ENCODE peak calls at places on chromosomes 11 and 22, in five cellular contexts. Z, H, A, X and U are unnamed samples.

GRCh38 chr22:27620367-27621154 is 181.0 kb downstream of the MN1 start:
- DNase-seq in H (no peak), A (no peak), X (no peak), Z (no peak), U (no peak)

GRCh38 chr22:37177221-37177620 is 10.8 kb downstream of the C1QTNF6 start:
- DNase-seq in X (no peak), A (peak; percentile 4), Z (no peak), H (no peak), U (peak; percentile 32)

GRCh38 chr11:62539238-62539925 is 7.2 kb downstream of the AHNAK start:
- DNase-seq in X (peak; percentile 7), H (no peak), Z (peak; percentile 91), A (peak; percentile 76), U (no peak)

GRCh38 chr11:66326261-66327111 is 9.6 kb upstream of the CD248 start:
- DNase-seq in X (no peak), H (no peak), A (peak; percentile 85), Z (peak; percentile 54), U (no peak)

GRCh38 chr22:36227396-36227795 is 11.9 kb downstream of the APOL2 start:
- DNase-seq in H (no peak), X (no peak), A (peak; percentile 45), Z (no peak), U (no peak)

GRCh38 chr22:28172948-28173360 is 253.9 kb upstream of the PITPNB start:
- DNase-seq in H (no peak), A (no peak), Z (peak; percentile 57), X (no peak), U (no peak)

GRCh38 chr11:128694618-128695481 is 978 bp downstream of the FLI1 start:
- DNase-seq in X (peak; percentile 66), Z (no peak), H (no peak), A (peak; percentile 45), U (peak; percentile 49)

GRCh38 chr11:68213135-68213515 is at the start of gene KMT5B:
- DNase-seq in A (peak; percentile 57), H (peak; percentile 66), X (no peak), Z (no peak), U (peak; percentile 58)

GRCh38 chr22:37485006-37485713 is 1.0 kb downstream of the MFNG start:
- DNase-seq in X (no peak), Z (no peak), H (no peak), A (peak; percentile 78), U (peak; percentile 75)

GRCh38 chr22:37308385-37309200 is 26.3 kb downstream of the CYTH4 start:
- DNase-seq in A (no peak), X (no peak), H (no peak), Z (no peak), U (no peak)

GRCh38 chr11:120192831-120193625 is 17.8 kb upstream of the OAF start:
- DNase-seq in A (no peak), Z (no peak), H (no peak), X (no peak), U (no peak)

GRCh38 chr11:95917188-95918036 is 6.5 kb downstream of the MTMR2 start:
- DNase-seq in H (no peak), X (no peak), Z (no peak), A (no peak), U (no peak)

GRCh38 chr11:43694477-43694876 is 13.9 kb downstream of the HSD17B12 start:
- DNase-seq in Z (no peak), H (no peak), A (no peak), X (no peak), U (no peak)

GRCh38 chr22:32164084-32164894 is 5.2 kb upstream of the C22orf42 start:
- DNase-seq in Z (no peak), H (no peak), A (no peak), X (peak; percentile 11), U (no peak)

GRCh38 chr11:22728600-22729394 is 62.4 kb downstream of the GAS2 start:
- DNase-seq in A (no peak), X (no peak), Z (no peak), H (no peak), U (no peak)

GRCh38 chr11:59247535-59248227 is 35.0 kb upstream of the MPEG1 start:
- DNase-seq in X (no peak), A (no peak), Z (no peak), H (no peak), U (no peak)

GRCh38 chr22:39270280-39270679 is 25.5 kb upstream of the PDGFB start:
- DNase-seq in Z (no peak), H (no peak), X (no peak), A (no peak), U (no peak)

GRCh38 chr22:43743131-43743530 is 69.0 kb downstream of the EFCAB6 start:
- DNase-seq in X (peak; percentile 66), A (peak; percentile 19), H (no peak), Z (no peak), U (no peak)

GRCh38 chr22:43745783-43746356 is 66.2 kb downstream of the EFCAB6 start:
- DNase-seq in H (no peak), X (no peak), A (no peak), Z (no peak), U (no peak)

GRCh38 chr22:43740587-43741270 is 71.4 kb downstream of the EFCAB6 start:
- DNase-seq in X (no peak), A (no peak), H (no peak), Z (no peak), U (no peak)

GRCh38 chr22:43742551-43742950 is 69.6 kb downstream of the EFCAB6 start:
- DNase-seq in H (no peak), X (no peak), A (no peak), Z (no peak), U (no peak)

GRCh38 chr22:43743929-43744643 is 68.0 kb downstream of the EFCAB6 start:
- DNase-seq in A (no peak), H (no peak), X (no peak), Z (no peak), U (no peak)
- TF ChIP-seq CTCF in A (no peak), H (no peak), X (no peak), Z (no peak), U (no peak)

GRCh38 chr11:46541593-46542371 is 52.0 kb downstream of the AMBRA1 start:
- DNase-seq in H (no peak), X (no peak), Z (no peak), A (no peak), U (no peak)
- TF ChIP-seq CTCF in H (no peak), X (no peak), Z (no peak), A (no peak), U (no peak)

DNA sequence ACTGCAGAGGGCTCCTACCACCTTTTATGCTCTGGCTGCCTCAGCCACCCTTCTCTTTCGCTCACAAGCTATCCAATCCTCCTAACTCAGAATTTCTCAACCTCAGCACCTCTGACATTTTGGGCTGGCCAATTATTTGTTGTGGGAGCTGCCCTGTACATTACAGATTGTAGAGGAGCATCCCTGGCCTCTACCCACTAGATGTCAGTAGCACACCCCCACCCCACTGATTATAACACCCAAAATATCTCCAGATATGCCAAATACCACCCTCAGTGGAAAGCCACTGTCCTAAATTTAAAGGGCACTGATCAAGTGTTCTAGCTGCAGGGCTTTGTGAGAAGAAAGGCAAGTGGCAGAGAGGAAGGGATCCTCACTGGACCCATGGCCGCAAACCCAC is 443.1 kb downstream of the SOX6 start:
- DNase-seq in A (no peak), Z (no peak), X (no peak), H (no peak), U (no peak)
- TF ChIP-seq CTCF in A (no peak), Z (no peak), X (peak; percentile 11), H (no peak), U (no peak)

GRCh38 chr11:24820541-24820940 is 323.7 kb downstream of the LUZP2 start:
- DNase-seq in H (no peak), A (no peak), Z (no peak), X (no peak), U (no peak)

DNA sequence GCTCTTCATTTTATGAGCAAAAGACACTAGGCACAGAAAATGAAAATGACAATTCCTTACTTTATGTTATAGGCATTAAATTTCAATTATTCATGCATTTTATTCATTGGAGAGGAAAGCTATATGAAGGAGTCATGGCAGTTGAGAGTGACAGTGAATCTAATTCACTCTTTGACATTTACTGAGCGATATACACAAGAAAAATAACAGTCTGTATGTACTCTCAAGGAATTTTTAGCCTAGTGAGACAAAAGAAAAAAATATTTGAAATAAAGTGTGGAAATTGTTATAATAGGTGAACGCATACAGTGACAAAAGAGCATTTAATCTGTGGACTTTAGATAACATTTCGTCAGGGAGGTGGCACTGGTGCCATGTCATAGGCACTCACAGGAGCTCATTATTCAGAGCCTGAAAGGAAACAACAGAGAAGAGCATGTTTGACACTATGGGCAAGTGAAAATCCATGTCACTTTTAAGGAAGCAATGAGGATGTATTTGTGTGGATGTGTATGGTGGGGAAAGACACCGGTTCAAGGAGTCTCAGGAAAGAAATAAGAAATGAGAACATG is 323.1 kb downstream of the LUZP2 start:
- DNase-seq in A (no peak), H (no peak), Z (no peak), X (no peak), U (no peak)
- TF ChIP-seq CTCF in A (no peak), H (no peak), Z (no peak), X (no peak), U (no peak)

DNA sequence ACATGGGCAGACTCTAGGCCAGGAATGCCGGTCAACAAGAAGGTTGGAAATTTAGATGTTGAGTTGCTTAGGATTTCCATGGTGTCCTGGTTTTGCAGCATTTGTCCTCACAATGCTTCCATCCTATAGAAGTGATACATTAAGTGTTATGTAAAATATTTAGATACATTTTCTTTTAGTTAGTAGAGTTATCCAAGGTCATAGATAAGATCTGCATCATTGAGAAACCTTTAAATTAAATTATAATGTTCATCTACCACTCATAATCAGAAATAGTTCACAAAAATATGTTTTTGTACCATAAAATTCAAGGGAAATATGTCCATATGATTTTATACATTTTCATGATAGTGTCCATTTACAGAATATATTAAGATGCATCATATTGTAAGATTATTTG is at the start of gene OR51F1:
- DNase-seq in H (no peak), Z (no peak), A (no peak), X (no peak), U (no peak)
- TF ChIP-seq CTCF in H (no peak), Z (no peak), A (no peak), X (no peak), U (no peak)

DNA sequence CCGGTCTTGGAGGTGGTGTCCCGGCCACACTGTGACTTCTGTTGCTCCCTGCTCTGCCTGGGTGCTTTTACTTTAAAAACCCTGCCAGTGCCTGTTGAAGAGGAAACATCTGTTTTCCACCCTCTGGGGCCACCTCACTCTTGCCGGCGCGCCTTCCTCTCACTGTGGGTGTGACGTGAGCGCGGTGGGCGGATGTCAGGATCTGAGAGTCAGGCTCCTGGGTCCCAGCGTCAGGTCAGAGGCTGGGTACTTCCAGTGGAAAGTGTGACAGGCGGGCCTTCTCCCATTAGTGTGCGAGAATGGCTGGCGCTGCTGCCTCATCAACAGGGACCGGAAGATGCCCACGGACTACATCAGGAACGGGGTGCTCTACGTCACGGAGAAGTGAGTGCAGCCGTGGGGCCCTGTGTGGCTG is 54.2 kb downstream of the GRAMD4 start:
- DNase-seq in X (no peak), H (no peak), A (peak; percentile 100), Z (no peak), U (peak; percentile 82)
- TF ChIP-seq CTCF in X (no peak), H (no peak), A (no peak), Z (no peak), U (no peak)

GRCh38 chr11:1226981-1227550 is 4.2 kb downstream of the MUC5B start:
- DNase-seq in X (peak; percentile 44), H (no peak), A (no peak), Z (no peak), U (no peak)
- TF ChIP-seq CTCF in X (peak; percentile 26), H (peak; percentile 53), A (no peak), Z (peak; percentile 56), U (no peak)